ENCODE peak calls at places on chromosomes 16 and 17, in four cellular contexts. Q is HCT116, I is GM12878, M is H1. K is an unnamed sample.

GRCh38 chr16:15055141-15056053 is 477 bp downstream of the NTAN1 start:
- DNase-seq in I (no peak), M (peak), Q (no peak), K (peak)

GRCh38 chr16:53803998-53804397 is 100.0 kb downstream of the FTO start:
- DNase-seq in I (no peak), Q (no peak), M (no peak), K (no peak)

GRCh38 chr17:28105501-28105900 is 63.0 kb downstream of the NLK start:
- DNase-seq in Q (no peak), I (no peak), M (no peak), K (no peak)

GRCh38 chr17:19331553-19332245 is 30.8 kb downstream of the B9D1 start:
- DNase-seq in I (no peak), Q (no peak), M (no peak), K (no peak)

GRCh38 chr17:57541472-57542394 is 203.4 kb downstream of the CCDC182 start:
- DNase-seq in Q (peak), M (no peak), I (no peak), K (no peak)

GRCh38 chr16:79519448-79519847 is 81.1 kb downstream of the MAF start:
- DNase-seq in Q (no peak), I (no peak), M (no peak), K (no peak)

GRCh38 chr17:32914181-32914580 is 13.8 kb upstream of the TMEM98 start:
- DNase-seq in M (no peak), Q (no peak), I (no peak), K (no peak)

GRCh38 chr17:62592305-62593099 is 35.0 kb upstream of the MRC2 start:
- DNase-seq in Q (no peak), M (no peak), I (no peak), K (no peak)

GRCh38 chr16:11530171-11530940 is 56.4 kb downstream of the LITAF start:
- DNase-seq in M (no peak), I (no peak), Q (no peak), K (no peak)

GRCh38 chr17:79038545-79039135 is 14.7 kb downstream of the C1QTNF1 start:
- DNase-seq in I (no peak), M (no peak), Q (no peak), K (no peak)

GRCh38 chr16:82627811-82628339 is 1.1 kb downstream of the CDH13 start:
- DNase-seq in I (no peak), Q (no peak), M (no peak), K (no peak)

GRCh38 chr17:14744716-14745115 is 443.8 kb downstream of the HS3ST3B1 start:
- DNase-seq in I (no peak), M (no peak), Q (no peak), K (no peak)

GRCh38 chr16:84950906-84951305 is 60.4 kb downstream of the ZDHHC7 start:
- DNase-seq in I (no peak), Q (no peak), M (no peak), K (no peak)

DNA sequence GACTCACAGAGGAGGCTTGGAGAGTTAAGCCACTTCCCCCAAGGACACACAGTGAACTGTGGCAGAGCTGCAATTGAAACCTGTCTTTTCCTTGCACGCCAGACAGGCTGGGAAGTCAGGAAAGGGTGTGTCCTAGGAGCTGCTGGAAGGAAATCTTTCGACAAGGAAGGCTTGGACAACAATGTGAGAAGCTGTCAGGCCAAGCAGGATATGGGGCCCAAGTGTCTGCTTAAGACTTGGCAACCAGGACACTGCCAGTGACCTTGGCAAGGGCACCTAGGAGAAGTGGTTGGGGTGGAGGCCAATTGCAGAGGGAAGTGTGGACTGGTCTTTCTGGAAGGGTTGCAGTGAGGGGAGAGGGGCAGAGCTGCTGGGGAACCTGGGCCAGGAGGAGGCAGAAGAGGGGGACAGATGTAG is 2.1 kb upstream of the CAMKK1 start:
- DNase-seq in I (no peak), M (no peak), Q (no peak), K (no peak)
- TF ChIP-seq ZNF274 in I (no peak), M (no peak), Q (no peak), K (no peak)

GRCh38 chr16:49458221-49458620 is 84.6 kb downstream of the C16orf78 start:
- DNase-seq in I (no peak), Q (no peak), M (peak), K (no peak)
- TF ChIP-seq ZNF274 in I (no peak), Q (no peak), M (no peak), K (no peak)

DNA sequence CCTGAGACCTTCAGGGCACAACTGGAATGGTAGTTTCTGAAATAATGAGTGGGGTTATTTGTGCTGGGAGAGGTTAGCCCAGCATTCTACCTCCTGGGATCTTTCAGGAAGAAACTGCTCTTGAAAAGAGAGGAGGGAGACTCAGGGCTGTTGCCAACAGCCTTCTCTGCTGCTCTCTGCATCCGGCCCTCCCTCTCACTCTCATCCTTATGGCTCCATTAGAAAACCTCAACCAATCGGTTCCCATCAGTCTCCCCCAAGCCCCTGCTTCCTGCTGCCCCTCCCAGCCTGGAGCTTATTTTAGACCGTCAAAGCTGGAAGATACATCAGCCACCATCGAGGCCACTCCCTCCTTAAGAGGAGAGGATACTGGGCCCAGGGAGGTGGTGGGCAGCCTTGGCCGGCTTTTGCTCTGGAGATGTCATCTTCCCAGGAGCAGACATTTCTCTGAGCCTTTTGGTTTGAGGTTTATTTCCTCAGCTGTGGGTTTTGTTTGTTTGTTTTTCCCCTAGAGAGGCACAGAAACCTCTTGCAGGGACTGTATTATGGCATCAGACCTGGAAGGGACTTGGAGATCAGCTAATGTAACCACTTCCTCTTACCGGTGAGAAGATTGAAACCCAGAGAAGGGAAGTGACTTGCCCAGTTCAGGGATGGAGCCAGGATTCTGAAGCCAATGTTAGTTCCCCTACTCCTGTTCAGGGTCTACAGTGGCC is 2.7 kb downstream of the MPRIP start:
- DNase-seq in Q (no peak), M (no peak), I (peak), K (no peak)
- TF ChIP-seq ZNF274 in Q (no peak), M (no peak), I (no peak), K (no peak)

GRCh38 chr16:31301708-31302400 is 42.1 kb downstream of the ITGAM start:
- DNase-seq in I (no peak), M (no peak), Q (no peak), K (no peak)
- TF ChIP-seq ZNF274 in I (no peak), M (no peak), Q (no peak), K (no peak)

DNA sequence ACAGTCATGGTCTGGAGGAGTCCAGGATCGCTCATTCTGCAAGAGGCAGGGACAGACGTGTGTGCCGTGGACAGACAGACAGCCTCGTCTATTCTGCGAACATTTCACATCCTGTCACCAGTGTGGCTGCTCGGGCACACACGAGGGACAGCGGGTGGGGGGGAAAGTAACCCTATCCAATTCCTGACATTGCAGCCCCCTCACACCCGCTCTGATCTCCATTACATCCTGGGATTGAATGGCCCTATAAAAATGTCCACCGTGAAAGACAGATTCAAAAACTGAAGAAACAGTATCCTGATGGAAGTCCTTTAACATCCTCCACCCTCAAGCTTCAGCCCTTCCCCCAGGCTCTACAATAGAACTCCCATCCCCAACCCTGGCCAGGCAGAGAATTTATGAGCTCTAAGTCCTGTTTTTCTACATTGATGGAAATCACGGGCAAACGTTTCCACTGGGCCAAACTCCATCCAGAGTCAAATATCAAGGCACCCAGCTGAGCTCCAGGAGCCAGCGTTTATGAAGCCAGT is 39.4 kb downstream of the HS3ST3A1 start:
- DNase-seq in Q (no peak), M (no peak), I (no peak), K (no peak)
- TF ChIP-seq ZNF274 in Q (no peak), M (no peak), I (no peak), K (no peak)

K was measured in NT2/D1.